ENCODE peak calls at places on chromosomes 2 and 18, in ten cellular contexts. One of them, this sample, is unnamed.

GRCh38 chr2:160322320-160322719 is 122.2 kb upstream of the ITGB6 start:
- DNase-seq in IMR-90: no peak
- DNase-seq in uterus: no peak
- DNase-seq in A549: no peak
- DNase-seq in stomach: no peak
- DNase-seq in adrenal gland: no peak
- DNase-seq in GM12878: no peak
- DNase-seq in transverse colon: no peak
- DNase-seq in gastrocnemius medialis: no peak
- DNase-seq in heart left ventricle: no peak
- DNase-seq in this sample: no peak

GRCh38 chr2:146412625-146413024 is 1432.2 kb upstream of the ACVR2A start:
- DNase-seq in adrenal gland: no peak
- DNase-seq in uterus: no peak
- DNase-seq in gastrocnemius medialis: no peak
- DNase-seq in IMR-90: no peak
- DNase-seq in transverse colon: no peak
- DNase-seq in A549: no peak
- DNase-seq in heart left ventricle: no peak
- DNase-seq in GM12878: no peak
- DNase-seq in stomach: no peak
- DNase-seq in this sample: no peak

GRCh38 chr2:157262248-157262647 is 4.7 kb downstream of the GALNT5 start:
- DNase-seq in adrenal gland: no peak
- DNase-seq in stomach: no peak
- DNase-seq in GM12878: no peak
- DNase-seq in A549: no peak
- DNase-seq in uterus: no peak
- DNase-seq in IMR-90: no peak
- DNase-seq in heart left ventricle: no peak
- DNase-seq in gastrocnemius medialis: no peak
- DNase-seq in transverse colon: no peak
- DNase-seq in this sample: no peak

GRCh38 chr18:10101293-10101701 is 187.5 kb downstream of the VAPA start:
- DNase-seq in stomach: no peak
- DNase-seq in transverse colon: no peak
- DNase-seq in adrenal gland: peak
- DNase-seq in GM12878: no peak
- DNase-seq in uterus: no peak
- DNase-seq in IMR-90: no peak
- DNase-seq in heart left ventricle: no peak
- DNase-seq in gastrocnemius medialis: no peak
- DNase-seq in A549: no peak
- DNase-seq in this sample: no peak

GRCh38 chr2:165970663-165971062 is 17.1 kb upstream of the TTC21B start:
- DNase-seq in transverse colon: no peak
- DNase-seq in heart left ventricle: no peak
- DNase-seq in stomach: no peak
- DNase-seq in uterus: no peak
- DNase-seq in GM12878: no peak
- DNase-seq in adrenal gland: no peak
- DNase-seq in A549: no peak
- DNase-seq in gastrocnemius medialis: no peak
- DNase-seq in IMR-90: no peak
- DNase-seq in this sample: no peak

GRCh38 chr2:170714156-170715061 is 728 bp upstream of the SP5 start:
- DNase-seq in gastrocnemius medialis: no peak
- DNase-seq in A549: peak
- DNase-seq in stomach: peak
- DNase-seq in heart left ventricle: no peak
- DNase-seq in transverse colon: peak
- DNase-seq in uterus: peak
- DNase-seq in GM12878: no peak
- DNase-seq in IMR-90: no peak
- DNase-seq in adrenal gland: peak
- DNase-seq in this sample: no peak

GRCh38 chr18:39211461-39211860 is 1645.9 kb upstream of the CELF4 start:
- DNase-seq in transverse colon: no peak
- DNase-seq in stomach: no peak
- DNase-seq in adrenal gland: no peak
- DNase-seq in A549: no peak
- DNase-seq in GM12878: no peak
- DNase-seq in uterus: no peak
- DNase-seq in heart left ventricle: no peak
- DNase-seq in IMR-90: no peak
- DNase-seq in gastrocnemius medialis: no peak
- DNase-seq in this sample: no peak

GRCh38 chr18:45549296-45549695 is 66.0 kb upstream of the SLC14A2 start:
- DNase-seq in heart left ventricle: no peak
- DNase-seq in GM12878: no peak
- DNase-seq in stomach: no peak
- DNase-seq in uterus: no peak
- DNase-seq in A549: no peak
- DNase-seq in gastrocnemius medialis: no peak
- DNase-seq in IMR-90: no peak
- DNase-seq in transverse colon: no peak
- DNase-seq in adrenal gland: no peak
- DNase-seq in this sample: no peak

DNA sequence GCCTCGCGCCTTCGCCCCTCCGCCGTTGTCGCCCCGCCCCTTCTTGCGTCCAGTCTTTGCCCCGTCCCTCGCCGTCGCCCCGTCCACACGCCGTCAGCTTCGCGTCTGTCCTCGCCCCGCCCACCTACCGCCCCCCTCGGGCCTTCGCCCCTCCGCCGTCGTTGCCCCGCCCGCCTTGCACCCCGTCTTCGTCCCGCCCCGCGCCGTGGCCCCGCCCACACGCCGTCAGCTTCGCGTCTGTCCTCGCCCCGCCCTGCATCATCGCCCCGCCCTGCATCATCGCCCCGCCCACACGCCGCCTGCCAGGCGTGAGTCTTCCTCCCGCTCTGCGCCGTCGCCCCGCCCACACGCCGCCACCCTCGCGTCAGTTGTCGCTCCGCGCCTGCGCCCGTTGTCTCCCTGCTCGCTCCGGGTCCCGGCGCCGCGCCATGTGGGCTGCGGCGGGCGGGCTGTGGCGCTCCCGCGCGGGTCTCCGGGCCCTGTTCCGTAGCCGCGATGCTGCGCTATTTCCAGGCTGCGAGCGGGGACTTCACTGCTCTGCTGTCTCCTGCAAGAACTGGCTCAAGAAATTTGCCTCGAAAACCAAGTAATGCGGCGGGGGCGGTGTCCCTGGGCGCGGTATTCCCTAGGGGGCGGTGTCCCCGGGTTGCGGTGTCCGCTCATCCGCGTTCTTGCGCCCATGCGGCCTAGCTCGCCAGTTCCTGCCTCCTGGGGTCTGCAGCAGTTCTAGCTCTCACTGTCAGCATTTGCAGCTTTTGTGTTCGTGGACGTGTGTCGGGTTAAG is at the start of gene RBFA:
- DNase-seq in GM12878: peak
- DNase-seq in uterus: peak
- DNase-seq in transverse colon: peak
- DNase-seq in gastrocnemius medialis: peak
- DNase-seq in A549: peak
- DNase-seq in IMR-90: peak
- DNase-seq in heart left ventricle: peak
- DNase-seq in adrenal gland: peak
- DNase-seq in stomach: peak
- DNase-seq in this sample: peak
- TF ChIP-seq POLR2A in GM12878: peak
- TF ChIP-seq POLR2A in uterus: peak
- TF ChIP-seq POLR2A in transverse colon: peak
- TF ChIP-seq POLR2A in gastrocnemius medialis: peak
- TF ChIP-seq POLR2A in A549: peak
- TF ChIP-seq POLR2A in IMR-90: peak
- TF ChIP-seq POLR2A in heart left ventricle: peak
- TF ChIP-seq POLR2A in adrenal gland: peak
- TF ChIP-seq POLR2A in stomach: no peak
- TF ChIP-seq POLR2A in this sample: no peak

DNA sequence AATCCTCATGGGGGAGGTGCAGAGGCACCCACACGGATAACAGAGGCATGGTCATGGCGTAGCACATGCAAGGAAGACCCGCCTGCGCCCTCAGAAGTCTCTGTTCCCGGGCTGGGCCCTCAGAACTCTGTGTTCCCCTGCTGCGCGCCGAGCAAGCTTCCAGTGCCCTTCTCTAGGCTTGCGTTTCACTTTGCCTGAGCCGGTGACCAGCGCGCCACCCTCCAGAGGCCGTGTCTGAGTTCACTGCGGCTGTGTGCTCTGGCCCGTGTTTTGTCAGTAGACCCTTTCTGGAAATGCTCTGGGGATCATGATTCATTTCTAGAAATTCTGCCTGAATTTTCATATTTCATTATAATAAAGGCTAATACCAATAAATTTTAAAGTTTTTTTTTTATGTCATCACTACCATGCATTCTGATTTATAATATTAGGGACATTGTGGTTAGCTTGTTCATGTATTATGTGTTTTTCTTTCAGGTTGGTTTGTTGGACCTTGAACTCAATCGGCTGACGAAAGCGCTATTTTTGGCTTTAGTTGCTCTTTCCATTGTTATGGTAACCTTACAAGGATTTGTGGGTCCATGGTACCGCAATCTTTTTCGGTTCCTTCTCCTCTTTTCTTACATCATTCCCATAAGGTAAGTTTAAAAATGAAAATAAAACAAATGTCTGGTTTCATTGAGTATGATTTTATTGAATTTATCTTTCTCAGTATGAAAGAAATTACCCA is 142.7 kb upstream of the NFATC1 start:
- DNase-seq in GM12878: no peak
- DNase-seq in gastrocnemius medialis: no peak
- DNase-seq in A549: no peak
- DNase-seq in IMR-90: no peak
- DNase-seq in stomach: no peak
- DNase-seq in transverse colon: no peak
- DNase-seq in uterus: no peak
- DNase-seq in heart left ventricle: no peak
- DNase-seq in adrenal gland: peak
- DNase-seq in this sample: no peak
- H3K4me3 ChIP-seq in GM12878: no peak
- H3K4me3 ChIP-seq in gastrocnemius medialis: no peak
- H3K4me3 ChIP-seq in A549: no peak
- H3K4me3 ChIP-seq in IMR-90: no peak
- H3K4me3 ChIP-seq in stomach: no peak
- H3K4me3 ChIP-seq in transverse colon: no peak
- H3K4me3 ChIP-seq in uterus: no peak
- H3K4me3 ChIP-seq in heart left ventricle: no peak
- H3K4me3 ChIP-seq in adrenal gland: no peak
- H3K4me3 ChIP-seq in this sample: no peak

DNA sequence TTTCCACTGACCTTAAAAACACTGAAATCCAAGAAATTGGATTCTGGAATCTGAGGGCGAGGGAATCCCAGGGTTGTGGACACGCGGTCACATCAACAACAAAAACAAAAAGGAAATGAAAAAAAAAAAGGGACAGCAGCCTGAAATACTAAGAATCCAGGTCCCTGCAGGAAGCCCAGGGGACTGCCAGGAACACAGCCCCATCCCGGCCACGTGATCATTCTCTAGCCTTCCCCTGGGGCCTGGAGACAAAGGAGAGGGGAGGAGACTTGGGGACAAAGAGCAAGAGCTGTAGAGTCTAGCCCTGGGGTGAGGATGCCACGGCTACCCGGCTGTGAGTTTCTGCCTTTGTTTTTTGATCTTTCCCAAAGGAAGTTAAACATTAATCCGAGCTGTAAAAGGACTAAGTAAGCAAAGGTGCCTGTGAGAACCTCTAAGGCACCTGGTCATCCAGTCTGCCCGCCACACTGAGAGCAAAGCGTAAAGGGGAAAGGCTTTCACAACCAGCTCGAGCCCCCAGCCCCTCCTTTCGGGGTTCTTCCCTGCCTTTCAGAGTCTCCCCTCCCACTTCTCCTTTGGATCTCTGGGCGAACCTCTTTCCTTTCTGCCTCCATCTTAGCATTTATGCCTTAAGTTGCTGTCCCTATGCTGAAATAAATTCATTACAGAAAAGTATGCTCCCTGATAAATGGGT is 57.9 kb upstream of the MSH2 start:
- DNase-seq in uterus: peak
- DNase-seq in heart left ventricle: peak
- DNase-seq in A549: peak
- DNase-seq in GM12878: no peak
- DNase-seq in transverse colon: peak
- DNase-seq in stomach: peak
- DNase-seq in gastrocnemius medialis: no peak
- DNase-seq in adrenal gland: peak
- DNase-seq in IMR-90: peak
- DNase-seq in this sample: peak
- TF ChIP-seq CTCF in uterus: no peak
- TF ChIP-seq CTCF in heart left ventricle: peak
- TF ChIP-seq CTCF in A549: no peak
- TF ChIP-seq CTCF in GM12878: no peak
- TF ChIP-seq CTCF in transverse colon: peak
- TF ChIP-seq CTCF in stomach: peak
- TF ChIP-seq CTCF in gastrocnemius medialis: no peak
- TF ChIP-seq CTCF in adrenal gland: peak
- TF ChIP-seq CTCF in IMR-90: no peak
- TF ChIP-seq CTCF in this sample: no peak

GRCh38 chr2:70687461-70687795 is 80.6 kb downstream of the ADD2 start:
- DNase-seq in gastrocnemius medialis: no peak
- DNase-seq in heart left ventricle: no peak
- DNase-seq in IMR-90: no peak
- DNase-seq in A549: no peak
- DNase-seq in adrenal gland: no peak
- DNase-seq in uterus: no peak
- DNase-seq in GM12878: no peak
- DNase-seq in stomach: no peak
- DNase-seq in transverse colon: no peak
- DNase-seq in this sample: no peak

GRCh38 chr2:70684846-70685622 is 83.0 kb downstream of the ADD2 start:
- DNase-seq in GM12878: no peak
- DNase-seq in transverse colon: no peak
- DNase-seq in stomach: peak
- DNase-seq in uterus: no peak
- DNase-seq in adrenal gland: no peak
- DNase-seq in gastrocnemius medialis: no peak
- DNase-seq in A549: no peak
- DNase-seq in IMR-90: no peak
- DNase-seq in heart left ventricle: no peak
- DNase-seq in this sample: peak

GRCh38 chr2:70688427-70688826 is 79.6 kb downstream of the ADD2 start:
- DNase-seq in gastrocnemius medialis: no peak
- DNase-seq in IMR-90: no peak
- DNase-seq in A549: no peak
- DNase-seq in transverse colon: no peak
- DNase-seq in uterus: no peak
- DNase-seq in heart left ventricle: no peak
- DNase-seq in adrenal gland: no peak
- DNase-seq in stomach: no peak
- DNase-seq in GM12878: no peak
- DNase-seq in this sample: peak

GRCh38 chr2:70685771-70686171 is 82.2 kb downstream of the ADD2 start:
- DNase-seq in A549: no peak
- DNase-seq in adrenal gland: no peak
- DNase-seq in stomach: peak
- DNase-seq in IMR-90: no peak
- DNase-seq in heart left ventricle: no peak
- DNase-seq in gastrocnemius medialis: no peak
- DNase-seq in transverse colon: no peak
- DNase-seq in uterus: no peak
- DNase-seq in GM12878: no peak
- DNase-seq in this sample: no peak

DNA sequence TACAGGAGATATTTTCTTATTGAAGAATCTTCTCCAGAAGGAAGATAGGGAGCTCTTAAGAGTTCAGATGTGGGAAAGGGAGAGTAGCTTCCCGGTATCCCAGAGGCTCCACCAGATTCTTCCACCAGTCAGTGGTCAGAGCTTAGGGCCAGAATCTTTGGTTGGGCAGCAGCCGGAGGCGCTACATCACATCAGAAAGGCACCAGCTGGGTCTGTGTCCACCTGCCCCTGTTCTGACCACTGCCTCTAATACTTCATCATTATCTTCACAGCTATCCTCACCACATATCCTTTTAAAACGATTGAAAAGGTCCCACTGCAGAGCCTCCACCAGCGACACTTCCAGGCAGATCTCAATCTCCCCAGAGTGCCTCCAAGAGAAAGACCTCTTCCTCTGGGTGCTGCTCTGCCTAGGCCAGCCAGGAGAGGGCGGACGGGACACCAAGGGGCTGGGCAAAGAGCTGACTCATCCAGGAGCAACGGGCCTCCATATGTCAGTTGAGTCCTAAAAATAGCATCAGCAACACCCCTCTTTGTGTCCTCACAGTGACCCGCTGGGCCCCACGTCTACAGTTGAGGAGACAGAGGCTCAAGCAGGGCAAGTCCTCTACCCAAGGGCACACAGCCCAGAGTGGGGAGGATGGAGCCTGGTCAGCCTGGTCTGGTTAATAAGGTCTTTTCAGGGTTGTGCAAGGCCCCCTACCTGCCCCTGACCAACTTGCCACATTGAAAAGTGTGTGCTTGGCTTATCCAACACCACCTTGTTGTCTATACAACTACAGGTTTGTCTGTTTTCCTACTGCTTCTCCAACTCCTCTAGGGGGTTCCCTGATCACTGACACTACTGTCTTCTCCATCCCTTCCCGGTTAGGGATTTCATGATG is 81.2 kb downstream of the ADD2 start:
- DNase-seq in stomach: no peak
- DNase-seq in IMR-90: peak
- DNase-seq in GM12878: no peak
- DNase-seq in heart left ventricle: no peak
- DNase-seq in adrenal gland: peak
- DNase-seq in transverse colon: no peak
- DNase-seq in A549: peak
- DNase-seq in uterus: no peak
- DNase-seq in gastrocnemius medialis: peak
- DNase-seq in this sample: no peak
- TF ChIP-seq POLR2A in stomach: no peak
- TF ChIP-seq POLR2A in IMR-90: no peak
- TF ChIP-seq POLR2A in GM12878: no peak
- TF ChIP-seq POLR2A in heart left ventricle: no peak
- TF ChIP-seq POLR2A in adrenal gland: no peak
- TF ChIP-seq POLR2A in transverse colon: no peak
- TF ChIP-seq POLR2A in A549: no peak
- TF ChIP-seq POLR2A in uterus: no peak
- TF ChIP-seq POLR2A in gastrocnemius medialis: no peak
- TF ChIP-seq POLR2A in this sample: no peak

This sample was measured in lower leg skin.